ENCODE peak calls at places on chromosomes 6 and 20, in four cellular contexts. R is EL, F is hepatocyte, Q is NCI-H524. T is an unnamed sample.

GRCh38 chr20:53960586-53961386 is 109.6 kb downstream of the BCAS1 start:
- DNase-seq in R (no peak), F (no peak), Q (no peak), T (no peak)

GRCh38 chr6:15322781-15323536 is 77.1 kb downstream of the JARID2 start:
- DNase-seq in R (peak), F (peak), Q (no peak), T (no peak)

GRCh38 chr6:170374571-170375444 is 68.2 kb downstream of the FAM120B start:
- DNase-seq in R (no peak), F (no peak), Q (no peak), T (no peak)

GRCh38 chr6:10837009-10837691 is 1.2 kb downstream of the MAK start:
- DNase-seq in R (peak), F (peak), Q (peak), T (peak)

GRCh38 chr6:81613606-81614005 is 138.9 kb downstream of the TENT5A start:
- DNase-seq in R (peak), F (no peak), Q (no peak), T (no peak)

GRCh38 chr20:32751309-32752020 is 8.2 kb upstream of the COMMD7 start:
- DNase-seq in R (no peak), F (no peak), Q (no peak), T (no peak)

GRCh38 chr20:37245671-37246237 is 15.9 kb downstream of the GHRH start:
- DNase-seq in R (no peak), F (no peak), Q (no peak), T (no peak)

GRCh38 chr6:6384520-6384919 is 64.1 kb upstream of the F13A1 start:
- DNase-seq in R (no peak), F (no peak), Q (no peak), T (no peak)

GRCh38 chr6:116444092-116444491 is 17.1 kb upstream of the CALHM6 start:
- DNase-seq in R (peak), F (peak), Q (peak), T (no peak)

GRCh38 chr20:40702504-40702903 is 13.5 kb upstream of the MAFB start:
- DNase-seq in R (no peak), F (no peak), Q (no peak), T (no peak)

GRCh38 chr6:45832063-45832462 is 183.6 kb downstream of the CLIC5 start:
- DNase-seq in R (no peak), F (no peak), Q (no peak), T (no peak)

GRCh38 chr6:43308101-43308989 is at the start of gene CRIP3:
- DNase-seq in R (peak), F (peak), Q (peak), T (peak)

GRCh38 chr6:55853008-55854001 is 22.1 kb downstream of the BMP5 start:
- DNase-seq in R (peak), F (no peak), Q (no peak), T (no peak)

GRCh38 chr6:148611213-148611612 is 135.6 kb upstream of the UST start:
- DNase-seq in R (peak), F (peak), Q (peak), T (no peak)

GRCh38 chr6:1560281-1561058 is 49.2 kb upstream of the FOXC1 start:
- DNase-seq in R (no peak), F (no peak), Q (no peak), T (no peak)

T was measured in NCI-H774.